ENCODE peak calls at places on chromosome 19, in six cellular contexts. T is breast epithelium; L is neural progenitor cell; E is Peyer's patch; D is CD8-positive, alpha-beta memory T cell; N is IMR-90. G is an unnamed sample.

GRCh38 chr19:23294141-23294540 is 43.9 kb upstream of the ZNF724 start:
- DNase-seq in T (no peak), L (no peak), E (no peak), D (no peak), N (no peak), G (no peak)

GRCh38 chr19:12932392-12933286 is 872 bp downstream of the FARSA start:
- DNase-seq in T (no peak), L (no peak), E (no peak), D (no peak), N (no peak), G (no peak)

GRCh38 chr19:15454371-15454800 is 4.6 kb upstream of the WIZ start:
- DNase-seq in T (no peak), L (no peak), E (no peak), D (no peak), N (no peak), G (no peak)

GRCh38 chr19:49793561-49793840 is 19.6 kb downstream of the FUZ start:
- DNase-seq in T (no peak), L (no peak), E (no peak), D (no peak), N (peak; percentile 57), G (no peak)

GRCh38 chr19:23241433-23241832 is 8.8 kb downstream of the ZNF724 start:
- DNase-seq in T (no peak), L (no peak), E (no peak), D (no peak), N (no peak), G (no peak)

GRCh38 chr19:41701401-41702075 is 6.9 kb upstream of the CEACAM5 start:
- DNase-seq in T (no peak), L (no peak), E (no peak), D (no peak), N (no peak), G (no peak)

GRCh38 chr19:10087296-10088061 is 1.4 kb downstream of the SHFL start:
- DNase-seq in T (no peak), L (no peak), E (no peak), D (no peak), N (no peak), G (no peak)

GRCh38 chr19:5141926-5142724 is 173.2 kb downstream of the KDM4B start:
- DNase-seq in T (no peak), L (no peak), E (no peak), D (peak; percentile 40), N (no peak), G (no peak)

GRCh38 chr19:38265213-38265861 is 964 bp downstream of the SPINT2 start:
- DNase-seq in T (no peak), L (no peak), E (peak; percentile 73), D (no peak), N (no peak), G (no peak)

GRCh38 chr19:43820098-43820860 is 6.8 kb upstream of the ZNF283 start:
- DNase-seq in T (peak; percentile 52), L (no peak), E (no peak), D (no peak), N (peak; percentile 42), G (peak; percentile 55)

GRCh38 chr19:38661996-38662395 is 14.5 kb downstream of the ACTN4 start:
- DNase-seq in T (no peak), L (no peak), E (no peak), D (no peak), N (no peak), G (no peak)

GRCh38 chr19:39321832-39322176 is 1.1 kb upstream of the LRFN1 start:
- DNase-seq in T (no peak), L (no peak), E (no peak), D (no peak), N (no peak), G (no peak)

GRCh38 chr19:29678484-29679106 is 13.3 kb downstream of the PLEKHF1 start:
- DNase-seq in T (no peak), L (no peak), E (no peak), D (no peak), N (no peak), G (no peak)

GRCh38 chr19:34220472-34221063 is 33.8 kb upstream of the GARRE1 start:
- DNase-seq in T (peak; percentile 57), L (peak; percentile 65), E (no peak), D (peak; percentile 63), N (peak; percentile 53), G (peak; percentile 89)

GRCh38 chr19:9727644-9728043 is 40.9 kb downstream of the ZNF846 start:
- DNase-seq in T (no peak), L (no peak), E (no peak), D (no peak), N (no peak), G (no peak)

GRCh38 chr19:6048808-6049405 is 61.4 kb downstream of the RFX2 start:
- DNase-seq in T (peak; percentile 70), L (peak; percentile 89), E (peak; percentile 83), D (peak; percentile 83), N (peak; percentile 65), G (peak; percentile 93)

GRCh38 chr19:4720037-4720700 is 3.5 kb downstream of the DPP9 start:
- DNase-seq in T (no peak), L (no peak), E (no peak), D (no peak), N (no peak), G (no peak)

GRCh38 chr19:12574036-12574435 is 22.8 kb upstream of the ZNF564 start:
- DNase-seq in T (no peak), L (no peak), E (no peak), D (no peak), N (no peak), G (no peak)

GRCh38 chr19:20607943-20608342 is 42.4 kb upstream of the ZNF737 start:
- DNase-seq in T (no peak), L (no peak), E (no peak), D (no peak), N (no peak), G (no peak)

GRCh38 chr19:32677657-32678056 is 2.0 kb downstream of the RGS9BP start:
- DNase-seq in T (no peak), L (peak; percentile 96), E (no peak), D (no peak), N (no peak), G (no peak)

GRCh38 chr19:17757125-17757524 is 5.8 kb downstream of the FCHO1 start:
- DNase-seq in T (peak; percentile 75), L (no peak), E (peak; percentile 67), D (no peak), N (peak; percentile 50), G (peak; percentile 64)

GRCh38 chr19:17753976-17754375 is 2.7 kb downstream of the FCHO1 start:
- DNase-seq in T (no peak), L (peak; percentile 57), E (no peak), D (no peak), N (no peak), G (no peak)

GRCh38 chr19:17755977-17756670 is 4.8 kb downstream of the FCHO1 start:
- DNase-seq in T (no peak), L (peak; percentile 94), E (no peak), D (peak; percentile 73), N (peak; percentile 50), G (no peak)

GRCh38 chr19:17754634-17755532 is 3.6 kb downstream of the FCHO1 start:
- DNase-seq in T (no peak), L (no peak), E (no peak), D (no peak), N (no peak), G (no peak)

GRCh38 chr19:17755533-17755885 is 4.2 kb downstream of the FCHO1 start:
- DNase-seq in T (no peak), L (no peak), E (no peak), D (no peak), N (no peak), G (no peak)
- H3K4me3 ChIP-seq in T (no peak overlapping the region), L (no peak overlapping the region), E (no peak overlapping the region), D (no peak overlapping the region), N (no peak overlapping the region), G (no peak overlapping the region)

DNA sequence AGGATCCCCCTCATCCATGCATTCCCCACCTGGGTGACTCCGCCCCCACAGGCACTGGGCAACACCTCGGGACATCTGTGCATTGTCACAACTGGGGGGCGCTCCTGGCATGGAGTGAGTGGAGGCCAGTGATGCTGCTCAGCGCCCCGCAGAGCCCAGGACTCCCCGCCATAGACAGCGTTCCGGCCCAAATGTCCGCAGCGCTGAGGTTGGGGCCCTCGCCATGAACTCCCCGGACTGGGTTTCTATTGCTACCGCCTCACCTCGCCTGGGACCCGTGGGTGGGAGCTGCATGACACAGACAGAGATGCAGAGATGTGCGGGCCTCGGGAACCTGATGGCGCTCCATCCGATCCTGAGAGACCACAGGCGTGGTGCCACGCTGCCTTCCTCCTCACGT is 4.6 kb downstream of the FZR1 start:
- DNase-seq in T (no peak), L (no peak), E (no peak), D (peak; percentile 39), N (no peak), G (no peak)
- H3K4me1 ChIP-seq in T (no peaks in the 10 kb centered on the region), L (peaks cover 7% of the 10 kb centered on the region), E (no peaks in the 10 kb centered on the region), D (peaks cover 16% of the 10 kb centered on the region), N (peaks cover 23% of the 10 kb centered on the region), G (peaks cover 25% of the 10 kb centered on the region)

DNA sequence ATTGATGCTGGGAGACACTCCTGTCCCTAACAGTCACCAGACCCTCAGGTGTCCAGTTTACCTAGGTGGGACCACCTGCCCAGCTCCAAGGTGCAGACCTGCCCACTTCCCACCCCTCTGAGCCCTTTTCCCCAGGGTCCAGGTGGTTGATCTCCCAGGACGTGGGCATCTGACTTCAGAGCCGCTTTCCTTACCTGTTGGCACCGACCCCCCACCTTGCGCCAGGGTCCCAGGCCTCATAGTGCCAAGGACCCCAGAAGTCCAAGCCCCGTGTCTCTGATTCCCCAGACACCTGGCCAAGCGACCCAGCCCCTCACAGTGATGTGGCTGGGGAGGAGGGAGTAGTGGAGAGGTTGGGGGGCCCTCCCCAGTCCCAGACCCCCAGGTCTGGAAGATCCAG is 9.6 kb upstream of the BBC3 start:
- DNase-seq in T (no peak), L (no peak), E (no peak), D (no peak), N (no peak), G (no peak)
- H3K4me3 ChIP-seq in T (no peak overlapping the region), L (no peak overlapping the region), E (no peak overlapping the region), D (no peak overlapping the region), N (no peak overlapping the region), G (no peak overlapping the region)

GRCh38 chr19:14370169-14370998 is 10.9 kb upstream of the ADGRE5 start:
- DNase-seq in T (no peak), L (no peak), E (no peak), D (peak; percentile 84), N (no peak), G (no peak)
- H3K4me1 ChIP-seq in T (no peaks in the 10 kb centered on the region), L (peaks cover 16% of the 10 kb centered on the region), E (no peaks in the 10 kb centered on the region), D (peaks cover 93% of the 10 kb centered on the region), N (peaks cover 6% of the 10 kb centered on the region), G (peaks cover 12% of the 10 kb centered on the region)

GRCh38 chr19:54918499-54918898 is 12.6 kb downstream of the NCR1 start:
- DNase-seq in T (no peak), L (peak; percentile 8), E (no peak), D (no peak), N (no peak), G (no peak)

GRCh38 chr19:54923276-54923675 is 17.3 kb downstream of the NCR1 start:
- DNase-seq in T (no peak), L (no peak), E (no peak), D (no peak), N (no peak), G (no peak)

GRCh38 chr19:54916822-54917221 is 10.9 kb downstream of the NCR1 start:
- DNase-seq in T (no peak), L (no peak), E (no peak), D (no peak), N (no peak), G (no peak)

DNA sequence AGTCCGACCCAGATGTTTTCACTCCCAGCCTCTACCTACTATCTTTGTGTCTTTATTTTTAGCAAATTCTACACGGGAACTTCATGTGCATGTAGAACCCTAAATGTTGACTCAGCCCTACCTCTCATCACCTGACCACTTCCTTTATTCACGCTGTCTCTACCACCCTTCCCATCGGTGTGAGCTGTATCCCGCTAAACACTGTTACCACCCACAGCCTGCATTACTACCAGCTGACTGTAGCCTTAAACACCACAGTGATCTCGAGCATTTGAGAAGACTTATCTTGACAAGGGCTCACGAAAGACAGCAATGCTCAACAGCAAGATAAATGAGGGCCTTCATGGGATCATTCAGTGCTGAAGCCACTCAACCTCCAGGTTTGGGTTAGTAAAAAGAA is 15.1 kb downstream of the NCR1 start:
- DNase-seq in T (no peak), L (no peak), E (no peak), D (no peak), N (no peak), G (no peak)
- H3K4me3 ChIP-seq in T (no peak overlapping the region), L (no peak overlapping the region), E (no peak overlapping the region), D (no peak overlapping the region), N (no peak overlapping the region), G (no peak overlapping the region)

G was measured in adipocyte.